ENCODE peak calls at places on chromosomes 7 and 10, in ten cellular contexts. U, Y, D, N, F, E, Q, P, O and A are unnamed samples.

GRCh38 chr10:86085686-86086085 is 280.9 kb downstream of the GRID1 start:
- DNase-seq in D (no peak), E (no peak), F (no peak), N (no peak), P (no peak), Y (no peak), Q (no peak), U (no peak), O (peak), A (no peak)

GRCh38 chr10:63083904-63084689 is 49.0 kb upstream of the NRBF2 start:
- DNase-seq in Q (peak), D (peak), Y (peak), N (peak), P (peak), O (no peak), E (peak), F (peak), U (peak), A (peak)

GRCh38 chr10:34739915-34740314 is 75.2 kb downstream of the PARD3 start:
- DNase-seq in O (no peak), U (no peak), P (peak), E (no peak), Q (peak), N (no peak), Y (peak), F (peak), D (peak), A (peak)

GRCh38 chr10:95395947-95396449 is 105.2 kb upstream of the PDLIM1 start:
- DNase-seq in F (no peak), P (peak), D (no peak), U (no peak), N (no peak), Y (peak), O (no peak), Q (no peak), E (no peak), A (no peak)

GRCh38 chr10:119198438-119198837 is 8.9 kb upstream of the GRK5 start:
- DNase-seq in U (no peak), P (peak), E (no peak), Y (no peak), O (no peak), Q (no peak), N (no peak), D (peak), F (no peak), A (no peak)

GRCh38 chr7:55237156-55237721 is 127.9 kb upstream of the LANCL2 start:
- DNase-seq in U (no peak), Q (no peak), P (no peak), D (no peak), F (no peak), E (no peak), N (no peak), Y (no peak), O (no peak), A (no peak)

GRCh38 chr10:109450702-109451101 is 472.6 kb downstream of the XPNPEP1 start:
- DNase-seq in Y (no peak), U (no peak), E (no peak), O (no peak), P (no peak), N (no peak), F (no peak), Q (no peak), D (no peak), A (no peak)

GRCh38 chr7:133742709-133743538 is 384.2 kb upstream of the LRGUK start:
- DNase-seq in E (no peak), Y (no peak), Q (no peak), U (no peak), N (no peak), F (no peak), O (no peak), P (no peak), D (peak), A (no peak)

GRCh38 chr7:73903321-73904218 is 42.6 kb downstream of the TMEM270 start:
- DNase-seq in O (peak), N (no peak), F (no peak), Y (no peak), U (no peak), D (no peak), P (no peak), Q (no peak), E (no peak), A (no peak)

GRCh38 chr7:142301923-142302550 is 44.2 kb upstream of the PRSS58 start:
- DNase-seq in U (no peak), P (no peak), Y (no peak), E (peak), N (no peak), F (no peak), D (peak), O (no peak), Q (no peak), A (no peak)

GRCh38 chr10:110029448-110029847 is 21.7 kb downstream of the ADD3 start:
- DNase-seq in P (no peak), U (no peak), D (no peak), F (no peak), N (no peak), Q (no peak), Y (no peak), E (no peak), O (no peak), A (no peak)

GRCh38 chr10:120555436-120556163 is 98.6 kb downstream of the PLPP4 start:
- DNase-seq in Q (no peak), U (no peak), O (no peak), E (no peak), N (no peak), F (no peak), P (no peak), D (no peak), Y (no peak), A (no peak)

GRCh38 chr10:1114355-1115261 is 58.4 kb downstream of the WDR37 start:
- DNase-seq in P (no peak), O (no peak), E (no peak), N (no peak), Y (no peak), U (no peak), F (no peak), D (no peak), Q (no peak), A (no peak)

GRCh38 chr10:8731415-8732110 is 677.1 kb downstream of the GATA3 start:
- DNase-seq in U (no peak), Y (no peak), P (no peak), N (no peak), O (no peak), F (no peak), Q (no peak), D (no peak), E (no peak), A (no peak)

GRCh38 chr10:44344727-44345126 is 40.2 kb downstream of the CXCL12 start:
- DNase-seq in D (no peak), F (no peak), Q (no peak), N (no peak), E (no peak), P (no peak), U (no peak), O (no peak), Y (no peak), A (no peak)

GRCh38 chr10:31004611-31005193 is 27.0 kb downstream of the ZNF438 start:
- DNase-seq in Y (no peak), E (no peak), U (no peak), Q (no peak), P (no peak), D (peak), F (no peak), O (no peak), N (no peak), A (no peak)

GRCh38 chr7:90231304-90231703 is 13.7 kb upstream of the CFAP69 start:
- DNase-seq in N (no peak), Q (no peak), F (no peak), O (no peak), P (no peak), D (no peak), Y (no peak), U (no peak), E (no peak), A (no peak)

GRCh38 chr7:156907656-156908055 is 14.7 kb upstream of the LMBR1 start:
- DNase-seq in F (no peak), N (no peak), Q (no peak), Y (no peak), U (no peak), O (no peak), E (no peak), P (no peak), D (no peak), A (no peak)

GRCh38 chr7:55423891-55424290 is 58.8 kb downstream of the LANCL2 start:
- DNase-seq in D (no peak), O (no peak), F (no peak), Y (no peak), E (no peak), Q (no peak), P (no peak), U (peak), N (no peak), A (no peak)

GRCh38 chr10:63209703-63210102 is 76.6 kb downstream of the NRBF2 start:
- DNase-seq in O (no peak), Q (no peak), U (no peak), P (no peak), E (no peak), Y (no peak), F (no peak), D (no peak), N (no peak), A (no peak)

GRCh38 chr10:72637398-72637857 is 11.5 kb upstream of the MICU1 start:
- DNase-seq in N (peak), Y (peak), U (peak), D (peak), O (no peak), Q (peak), P (peak), E (no peak), F (no peak), A (no peak)

GRCh38 chr10:115939101-115939815 is 333.7 kb downstream of the GFRA1 start:
- DNase-seq in F (no peak), D (no peak), Y (no peak), Q (no peak), P (no peak), N (no peak), O (no peak), U (no peak), E (no peak), A (no peak)

GRCh38 chr7:112481337-112481736 is 546 bp downstream of the LSMEM1 start:
- DNase-seq in Q (no peak), N (no peak), E (no peak), D (no peak), U (no peak), Y (no peak), P (no peak), O (no peak), F (no peak), A (no peak)

GRCh38 chr7:27910341-27910740 is 170.4 kb downstream of the TAX1BP1 start:
- DNase-seq in U (no peak), P (no peak), Q (no peak), E (no peak), Y (no peak), D (no peak), F (no peak), N (no peak), O (no peak), A (no peak)

GRCh38 chr7:104111294-104111693 is 96.5 kb downstream of the ORC5 start:
- DNase-seq in F (no peak), N (no peak), E (no peak), Q (no peak), Y (no peak), O (no peak), P (no peak), D (no peak), U (peak), A (no peak)

GRCh38 chr7:104106106-104106505 is 101.7 kb downstream of the ORC5 start:
- DNase-seq in O (no peak), D (peak), F (no peak), P (no peak), U (peak), Y (no peak), N (no peak), E (no peak), Q (no peak), A (no peak)
- TF ChIP-seq CTCF in O (no peak), D (no peak), F (no peak), P (no peak), U (peak), Y (no peak), N (no peak), E (no peak), Q (no peak), A (no peak)

DNA sequence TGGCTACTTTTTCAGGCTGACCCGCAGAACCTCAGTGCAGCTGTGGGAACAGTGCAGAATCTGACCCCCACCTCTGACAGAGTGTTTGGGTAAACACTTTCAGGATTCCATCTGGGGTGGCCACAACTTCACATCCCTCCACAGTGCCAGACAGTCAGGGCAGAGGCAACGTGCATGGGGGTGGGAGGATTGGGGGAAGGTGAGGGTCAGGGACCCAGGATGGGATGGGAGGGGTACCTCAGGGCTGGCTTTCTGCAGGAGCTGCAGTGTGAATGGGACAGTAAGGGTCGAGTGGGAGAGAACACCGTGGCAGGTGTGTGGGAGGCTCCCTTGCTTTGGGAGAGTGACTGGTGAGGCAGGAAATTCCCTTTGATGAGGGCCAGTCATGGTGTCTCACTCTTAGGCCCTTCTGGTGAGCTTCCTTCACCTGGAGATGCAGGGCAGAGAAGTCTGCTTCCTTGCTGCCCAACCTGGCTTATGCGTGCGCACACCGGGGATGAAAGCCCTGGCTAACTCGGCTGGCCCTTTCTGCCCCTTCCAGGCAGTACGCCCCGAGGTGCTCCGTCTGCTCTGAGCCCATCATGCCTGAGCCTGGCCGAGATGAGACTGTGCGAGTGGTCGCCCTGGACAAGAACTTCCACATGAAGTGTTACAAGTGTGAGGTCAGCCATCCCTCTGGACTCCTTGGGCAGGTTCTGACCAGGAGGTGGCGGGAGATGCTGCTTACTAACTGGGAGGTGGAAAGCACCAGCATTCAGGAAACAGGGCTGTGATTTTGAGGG is 8.4 kb downstream of the ZYX start:
- DNase-seq in Y (no peak), P (no peak), N (no peak), Q (no peak), U (no peak), E (no peak), D (no peak), F (no peak), O (no peak), A (no peak)
- TF ChIP-seq POLR2A in Y (no peak), P (no peak), N (no peak), Q (no peak), U (no peak), E (no peak), D (no peak), F (no peak), O (no peak), A (no peak)

DNA sequence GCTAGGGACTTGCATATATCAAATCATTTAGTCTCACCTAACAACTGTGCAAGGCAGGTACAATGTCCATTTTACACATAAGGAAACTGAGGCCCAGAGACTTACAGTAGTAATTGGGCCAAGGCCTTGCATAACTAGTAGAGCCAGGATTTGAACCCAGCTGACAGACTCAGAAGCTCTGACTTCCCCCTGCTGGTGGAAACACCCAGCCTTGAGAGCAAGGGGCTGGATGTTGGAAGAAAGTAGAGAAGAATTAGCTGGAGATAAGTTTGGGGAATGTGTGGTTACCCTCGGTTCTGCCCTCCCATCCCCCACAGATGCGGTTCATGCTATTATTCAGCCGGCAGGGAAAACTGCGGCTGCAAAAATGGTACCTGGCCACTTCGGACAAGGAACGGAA is 2.0 kb downstream of the AP1S1 start:
- DNase-seq in F (no peak), D (no peak), Y (no peak), P (no peak), O (no peak), U (no peak), E (no peak), Q (no peak), N (no peak), A (no peak)
- TF ChIP-seq CTCF in F (no peak), D (peak), Y (no peak), P (no peak), O (no peak), U (peak), E (peak), Q (no peak), N (no peak), A (no peak)

GRCh38 chr10:128125944-128126764 is at the start of gene MKI67:
- DNase-seq in D (peak), Y (peak), U (peak), F (peak), E (peak), P (peak), O (peak), N (peak), Q (peak), A (peak)
- TF ChIP-seq POLR2A in D (peak), Y (no peak), U (peak), F (no peak), E (no peak), P (no peak), O (no peak), N (no peak), Q (no peak), A (no peak)

DNA sequence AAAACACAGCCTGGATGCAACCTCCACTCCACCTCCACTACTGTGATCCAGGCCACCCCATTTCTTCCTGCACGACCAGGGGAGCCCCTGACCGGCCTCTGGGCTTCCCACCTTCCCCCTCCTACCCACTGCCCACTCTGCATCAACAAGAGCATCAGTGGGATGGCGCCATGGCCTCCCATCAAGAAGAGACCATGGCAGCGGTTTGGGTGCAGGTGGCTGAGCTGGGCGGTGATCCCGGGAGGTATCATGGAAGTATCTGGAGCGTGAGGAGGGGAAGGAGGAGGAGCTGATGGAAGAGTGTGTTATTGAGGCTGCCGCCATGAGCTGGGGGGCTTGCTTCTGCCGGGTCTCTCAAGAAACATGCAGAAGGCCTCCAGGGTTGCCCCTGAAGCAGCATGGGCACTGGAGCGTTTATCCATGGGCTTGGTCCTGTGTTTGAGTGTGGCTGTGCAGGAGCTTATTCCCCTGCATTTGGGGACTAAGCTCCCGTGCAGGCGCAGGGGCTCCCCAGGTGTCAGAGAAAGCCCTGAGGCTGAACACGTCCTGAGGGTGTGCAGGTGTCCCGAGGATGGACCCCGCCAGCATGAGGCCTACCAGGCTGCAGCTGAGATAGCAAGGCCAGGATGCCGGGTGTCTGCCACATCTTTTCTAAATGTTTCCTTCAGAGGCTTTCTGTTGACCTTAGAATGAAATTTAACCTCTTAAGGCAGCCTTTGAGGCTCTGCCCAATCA is 99.2 kb upstream of the PCBD1 start:
- DNase-seq in D (no peak), Y (peak), E (no peak), F (no peak), U (no peak), O (peak), P (no peak), N (no peak), Q (no peak), A (no peak)
- TF ChIP-seq CTCF in D (no peak), Y (no peak), E (no peak), F (no peak), U (no peak), O (no peak), P (no peak), N (no peak), Q (no peak), A (no peak)

GRCh38 chr10:6100370-6100769 is 11.5 kb downstream of the RBM17 start:
- DNase-seq in E (no peak), Y (no peak), N (no peak), F (no peak), O (no peak), U (no peak), Q (no peak), D (no peak), P (no peak), A (no peak)

GRCh38 chr10:6103591-6103990 is 14.8 kb downstream of the RBM17 start:
- DNase-seq in P (no peak), D (no peak), E (no peak), N (no peak), F (no peak), Q (no peak), O (no peak), Y (no peak), U (no peak), A (no peak)

GRCh38 chr10:6098156-6098555 is 9.3 kb downstream of the RBM17 start:
- DNase-seq in N (no peak), F (no peak), Q (no peak), D (no peak), E (no peak), Y (no peak), U (no peak), P (no peak), O (no peak), A (no peak)

GRCh38 chr10:6101181-6101580 is 12.3 kb downstream of the RBM17 start:
- DNase-seq in E (no peak), P (no peak), U (no peak), Q (peak), F (no peak), D (no peak), N (no peak), O (no peak), Y (no peak), A (no peak)

DNA sequence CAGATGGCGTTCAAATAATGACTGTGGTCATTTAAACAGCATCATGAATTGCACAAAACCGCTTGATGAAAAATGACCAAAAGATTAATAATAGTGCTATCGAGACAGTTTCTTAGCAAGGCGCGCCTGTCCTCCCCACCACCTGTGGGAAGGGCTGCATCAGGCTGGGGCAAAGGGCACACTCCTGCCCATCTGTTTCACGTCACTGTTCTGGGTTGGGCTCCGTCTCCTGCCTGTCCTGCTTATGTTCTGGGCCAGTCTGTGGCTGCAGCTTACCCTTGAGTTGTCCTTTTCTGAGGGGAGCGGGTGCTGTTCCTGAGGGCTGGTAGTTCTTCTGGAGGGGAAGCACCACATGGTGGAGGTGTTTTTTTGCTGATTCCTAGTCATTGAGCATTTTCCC is 13.3 kb downstream of the RBM17 start:
- DNase-seq in Q (peak), Y (no peak), N (no peak), F (no peak), D (no peak), U (no peak), O (no peak), P (no peak), E (no peak), A (no peak)
- TF ChIP-seq POLR2A in Q (no peak), Y (no peak), N (no peak), F (no peak), D (no peak), U (no peak), O (no peak), P (no peak), E (no peak), A (no peak)

DNA sequence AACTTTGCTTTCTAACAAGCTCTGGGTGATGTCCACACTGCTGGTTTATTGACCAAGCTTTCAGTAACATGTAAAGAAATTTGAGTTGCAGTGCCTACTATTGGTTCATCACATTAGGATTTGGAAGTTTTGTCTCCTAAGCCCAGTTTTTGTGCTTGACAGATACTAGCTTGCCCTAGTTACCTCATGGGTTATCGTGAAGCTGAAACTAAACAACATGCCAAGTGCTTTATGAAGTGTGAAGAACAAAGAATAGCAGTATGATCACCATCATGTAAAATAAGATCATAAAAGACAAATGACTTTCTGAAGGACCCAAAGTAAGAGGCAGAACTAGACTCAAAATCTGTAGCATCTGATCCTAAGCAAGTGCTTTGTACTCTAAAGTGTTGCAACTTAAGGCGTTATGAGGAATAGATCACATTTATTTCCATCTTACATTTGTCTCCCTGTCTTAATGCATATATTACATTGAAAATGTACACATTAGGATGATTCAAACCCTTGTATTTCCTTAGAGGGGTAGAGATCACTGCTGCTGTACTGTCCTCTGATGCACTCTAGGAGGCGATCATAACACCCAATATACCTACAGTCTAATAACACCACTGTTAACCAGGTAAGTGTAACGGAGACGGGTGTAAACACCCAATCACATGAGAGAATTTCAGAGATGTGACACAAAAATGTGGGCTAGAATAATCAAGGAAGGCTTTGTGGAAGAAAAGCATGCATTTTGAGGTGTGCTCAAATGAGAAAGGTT is 71.3 kb downstream of the NRCAM start:
- DNase-seq in P (no peak), O (no peak), Q (no peak), U (no peak), N (no peak), Y (no peak), F (no peak), E (no peak), D (peak), A (no peak)
- TF ChIP-seq CTCF in P (no peak), O (no peak), Q (no peak), U (peak), N (no peak), Y (no peak), F (no peak), E (peak), D (peak), A (no peak)